ENCODE peak calls at places on chromosomes 2 and 18, in seven cellular contexts. One of them, this sample, is unnamed. For H3K9me3, the result is how much of the 10 kb centered on the place peaks cover.

GRCh38 chr2:127061377-127062273 is 45.3 kb downstream of the BIN1 start:
- DNase-seq in endothelial cell of umbilical vein: peak
- DNase-seq in tibial nerve: no peak
- DNase-seq in CD4-positive, alpha-beta T cell: no peak
- DNase-seq in adrenal gland: no peak
- DNase-seq in left ventricle myocardium inferior: no peak
- DNase-seq in upper lobe of right lung: no peak
- DNase-seq in this sample: no peak

GRCh38 chr2:181218271-181218935 is 238.0 kb downstream of the UBE2E3 start:
- DNase-seq in CD4-positive, alpha-beta T cell: no peak
- DNase-seq in tibial nerve: no peak
- DNase-seq in upper lobe of right lung: no peak
- DNase-seq in left ventricle myocardium inferior: no peak
- DNase-seq in endothelial cell of umbilical vein: no peak
- DNase-seq in adrenal gland: no peak
- DNase-seq in this sample: no peak

GRCh38 chr18:56815926-56816325 is 164.8 kb downstream of the WDR7 start:
- DNase-seq in left ventricle myocardium inferior: no peak
- DNase-seq in upper lobe of right lung: no peak
- DNase-seq in endothelial cell of umbilical vein: no peak
- DNase-seq in adrenal gland: peak
- DNase-seq in CD4-positive, alpha-beta T cell: no peak
- DNase-seq in tibial nerve: no peak
- DNase-seq in this sample: no peak

GRCh38 chr2:38978504-38978903 is 88.8 kb downstream of the ARHGEF33 start:
- DNase-seq in upper lobe of right lung: no peak
- DNase-seq in CD4-positive, alpha-beta T cell: no peak
- DNase-seq in left ventricle myocardium inferior: no peak
- DNase-seq in tibial nerve: no peak
- DNase-seq in adrenal gland: no peak
- DNase-seq in endothelial cell of umbilical vein: no peak
- DNase-seq in this sample: no peak

GRCh38 chr18:32040936-32041335 is 22.3 kb downstream of the RNF125 start:
- DNase-seq in CD4-positive, alpha-beta T cell: no peak
- DNase-seq in tibial nerve: no peak
- DNase-seq in adrenal gland: no peak
- DNase-seq in left ventricle myocardium inferior: no peak
- DNase-seq in endothelial cell of umbilical vein: peak
- DNase-seq in upper lobe of right lung: no peak
- DNase-seq in this sample: no peak

GRCh38 chr2:72148975-72149555 is 1.4 kb upstream of the CYP26B1 start:
- DNase-seq in CD4-positive, alpha-beta T cell: no peak
- DNase-seq in adrenal gland: peak
- DNase-seq in left ventricle myocardium inferior: peak
- DNase-seq in tibial nerve: no peak
- DNase-seq in upper lobe of right lung: peak
- DNase-seq in endothelial cell of umbilical vein: peak
- DNase-seq in this sample: no peak

GRCh38 chr2:101766871-101767739 is 69.6 kb downstream of the MAP4K4 start:
- DNase-seq in tibial nerve: no peak
- DNase-seq in CD4-positive, alpha-beta T cell: no peak
- DNase-seq in endothelial cell of umbilical vein: peak
- DNase-seq in upper lobe of right lung: no peak
- DNase-seq in left ventricle myocardium inferior: no peak
- DNase-seq in adrenal gland: no peak
- DNase-seq in this sample: no peak

GRCh38 chr2:189137519-189137918 is 42.0 kb downstream of the COL5A2 start:
- DNase-seq in endothelial cell of umbilical vein: no peak
- DNase-seq in upper lobe of right lung: no peak
- DNase-seq in left ventricle myocardium inferior: no peak
- DNase-seq in adrenal gland: no peak
- DNase-seq in CD4-positive, alpha-beta T cell: no peak
- DNase-seq in tibial nerve: peak
- DNase-seq in this sample: no peak

GRCh38 chr2:65742977-65743376 is 310.6 kb upstream of the SPRED2 start:
- DNase-seq in CD4-positive, alpha-beta T cell: no peak
- DNase-seq in endothelial cell of umbilical vein: no peak
- DNase-seq in upper lobe of right lung: no peak
- DNase-seq in tibial nerve: no peak
- DNase-seq in adrenal gland: no peak
- DNase-seq in left ventricle myocardium inferior: no peak
- DNase-seq in this sample: no peak

GRCh38 chr2:142140434-142140845 is 9.6 kb upstream of the LRP1B start:
- DNase-seq in adrenal gland: no peak
- DNase-seq in upper lobe of right lung: no peak
- DNase-seq in left ventricle myocardium inferior: no peak
- DNase-seq in tibial nerve: no peak
- DNase-seq in CD4-positive, alpha-beta T cell: no peak
- DNase-seq in endothelial cell of umbilical vein: peak
- DNase-seq in this sample: no peak

GRCh38 chr18:49811151-49811938 is 2.0 kb downstream of the ACAA2 start:
- DNase-seq in endothelial cell of umbilical vein: no peak
- DNase-seq in upper lobe of right lung: no peak
- DNase-seq in adrenal gland: no peak
- DNase-seq in tibial nerve: no peak
- DNase-seq in CD4-positive, alpha-beta T cell: no peak
- DNase-seq in left ventricle myocardium inferior: no peak
- DNase-seq in this sample: no peak

GRCh38 chr2:212897296-212897695 is 254.1 kb downstream of the IKZF2 start:
- DNase-seq in endothelial cell of umbilical vein: no peak
- DNase-seq in left ventricle myocardium inferior: no peak
- DNase-seq in CD4-positive, alpha-beta T cell: no peak
- DNase-seq in upper lobe of right lung: no peak
- DNase-seq in adrenal gland: no peak
- DNase-seq in tibial nerve: no peak
- DNase-seq in this sample: no peak

GRCh38 chr18:47730795-47731194 is 199.7 kb downstream of the SMAD2 start:
- DNase-seq in adrenal gland: no peak
- DNase-seq in CD4-positive, alpha-beta T cell: no peak
- DNase-seq in left ventricle myocardium inferior: no peak
- DNase-seq in tibial nerve: no peak
- DNase-seq in upper lobe of right lung: no peak
- DNase-seq in endothelial cell of umbilical vein: no peak
- DNase-seq in this sample: no peak

GRCh38 chr2:197378494-197378972 is 56.3 kb downstream of the SF3B1 start:
- DNase-seq in CD4-positive, alpha-beta T cell: peak
- DNase-seq in tibial nerve: peak
- DNase-seq in endothelial cell of umbilical vein: peak
- DNase-seq in left ventricle myocardium inferior: no peak
- DNase-seq in adrenal gland: peak
- DNase-seq in upper lobe of right lung: no peak
- DNase-seq in this sample: peak

GRCh38 chr2:135744761-135745314 is 3.2 kb downstream of the UBXN4 start:
- DNase-seq in adrenal gland: no peak
- DNase-seq in CD4-positive, alpha-beta T cell: no peak
- DNase-seq in left ventricle myocardium inferior: no peak
- DNase-seq in tibial nerve: no peak
- DNase-seq in endothelial cell of umbilical vein: peak
- DNase-seq in upper lobe of right lung: no peak
- DNase-seq in this sample: no peak

GRCh38 chr2:149629003-149629402 is 41.4 kb upstream of the MMADHC start:
- DNase-seq in upper lobe of right lung: no peak
- DNase-seq in tibial nerve: no peak
- DNase-seq in left ventricle myocardium inferior: no peak
- DNase-seq in adrenal gland: no peak
- DNase-seq in endothelial cell of umbilical vein: no peak
- DNase-seq in CD4-positive, alpha-beta T cell: no peak
- DNase-seq in this sample: no peak

GRCh38 chr18:8283901-8284585 is 325.2 kb upstream of the RAB12 start:
- DNase-seq in tibial nerve: no peak
- DNase-seq in upper lobe of right lung: no peak
- DNase-seq in left ventricle myocardium inferior: no peak
- DNase-seq in CD4-positive, alpha-beta T cell: no peak
- DNase-seq in adrenal gland: no peak
- DNase-seq in endothelial cell of umbilical vein: peak
- DNase-seq in this sample: no peak

GRCh38 chr2:159290289-159290907 is 3.9 kb upstream of the WDSUB1 start:
- DNase-seq in adrenal gland: peak
- DNase-seq in left ventricle myocardium inferior: no peak
- DNase-seq in endothelial cell of umbilical vein: peak
- DNase-seq in CD4-positive, alpha-beta T cell: no peak
- DNase-seq in upper lobe of right lung: no peak
- DNase-seq in tibial nerve: peak
- DNase-seq in this sample: no peak

GRCh38 chr2:235724964-235725603 is 231.2 kb downstream of the AGAP1 start:
- DNase-seq in adrenal gland: no peak
- DNase-seq in left ventricle myocardium inferior: peak
- DNase-seq in endothelial cell of umbilical vein: no peak
- DNase-seq in CD4-positive, alpha-beta T cell: no peak
- DNase-seq in tibial nerve: peak
- DNase-seq in upper lobe of right lung: no peak
- DNase-seq in this sample: no peak

GRCh38 chr2:19003554-19003953 is 354.9 kb downstream of the OSR1 start:
- DNase-seq in upper lobe of right lung: no peak
- DNase-seq in adrenal gland: no peak
- DNase-seq in left ventricle myocardium inferior: no peak
- DNase-seq in tibial nerve: no peak
- DNase-seq in CD4-positive, alpha-beta T cell: no peak
- DNase-seq in endothelial cell of umbilical vein: no peak
- DNase-seq in this sample: no peak

GRCh38 chr2:241994556-241995213 is 125.2 kb downstream of the RTP5 start:
- DNase-seq in endothelial cell of umbilical vein: no peak
- DNase-seq in left ventricle myocardium inferior: no peak
- DNase-seq in tibial nerve: no peak
- DNase-seq in upper lobe of right lung: no peak
- DNase-seq in CD4-positive, alpha-beta T cell: no peak
- DNase-seq in adrenal gland: no peak
- DNase-seq in this sample: no peak

GRCh38 chr2:143451622-143452021 is 322.4 kb downstream of the ARHGAP15 start:
- DNase-seq in adrenal gland: no peak
- DNase-seq in tibial nerve: no peak
- DNase-seq in endothelial cell of umbilical vein: peak
- DNase-seq in left ventricle myocardium inferior: no peak
- DNase-seq in CD4-positive, alpha-beta T cell: no peak
- DNase-seq in upper lobe of right lung: no peak
- DNase-seq in this sample: no peak

GRCh38 chr2:96150007-96150406 is 4.8 kb upstream of the DUSP2 start:
- DNase-seq in CD4-positive, alpha-beta T cell: no peak
- DNase-seq in upper lobe of right lung: peak
- DNase-seq in adrenal gland: no peak
- DNase-seq in tibial nerve: no peak
- DNase-seq in left ventricle myocardium inferior: no peak
- DNase-seq in endothelial cell of umbilical vein: no peak
- DNase-seq in this sample: no peak

GRCh38 chr2:234669611-234670010 is 172.7 kb upstream of the ARL4C start:
- DNase-seq in upper lobe of right lung: no peak
- DNase-seq in endothelial cell of umbilical vein: no peak
- DNase-seq in left ventricle myocardium inferior: no peak
- DNase-seq in CD4-positive, alpha-beta T cell: no peak
- DNase-seq in tibial nerve: no peak
- DNase-seq in adrenal gland: no peak
- DNase-seq in this sample: no peak

GRCh38 chr2:12734914-12735654 is 18.3 kb downstream of the TRIB2 start:
- DNase-seq in tibial nerve: peak
- DNase-seq in endothelial cell of umbilical vein: no peak
- DNase-seq in adrenal gland: peak
- DNase-seq in upper lobe of right lung: no peak
- DNase-seq in CD4-positive, alpha-beta T cell: no peak
- DNase-seq in left ventricle myocardium inferior: peak
- DNase-seq in this sample: no peak

GRCh38 chr2:10078704-10079191 is 1.5 kb downstream of the CYS1 start:
- DNase-seq in upper lobe of right lung: no peak
- DNase-seq in adrenal gland: no peak
- DNase-seq in CD4-positive, alpha-beta T cell: no peak
- DNase-seq in endothelial cell of umbilical vein: no peak
- DNase-seq in tibial nerve: no peak
- DNase-seq in left ventricle myocardium inferior: no peak
- DNase-seq in this sample: no peak
- H3K27ac ChIP-seq in upper lobe of right lung: peak
- H3K27ac ChIP-seq in adrenal gland: no peak
- H3K27ac ChIP-seq in CD4-positive, alpha-beta T cell: no peak
- H3K27ac ChIP-seq in endothelial cell of umbilical vein: no peak
- H3K27ac ChIP-seq in tibial nerve: peak
- H3K27ac ChIP-seq in left ventricle myocardium inferior: peak
- H3K27ac ChIP-seq in this sample: no peak

GRCh38 chr2:185507703-185508102 is 230.9 kb upstream of the FSIP2 start:
- DNase-seq in upper lobe of right lung: no peak
- DNase-seq in left ventricle myocardium inferior: no peak
- DNase-seq in endothelial cell of umbilical vein: no peak
- DNase-seq in tibial nerve: no peak
- DNase-seq in CD4-positive, alpha-beta T cell: no peak
- DNase-seq in adrenal gland: no peak
- DNase-seq in this sample: no peak

DNA sequence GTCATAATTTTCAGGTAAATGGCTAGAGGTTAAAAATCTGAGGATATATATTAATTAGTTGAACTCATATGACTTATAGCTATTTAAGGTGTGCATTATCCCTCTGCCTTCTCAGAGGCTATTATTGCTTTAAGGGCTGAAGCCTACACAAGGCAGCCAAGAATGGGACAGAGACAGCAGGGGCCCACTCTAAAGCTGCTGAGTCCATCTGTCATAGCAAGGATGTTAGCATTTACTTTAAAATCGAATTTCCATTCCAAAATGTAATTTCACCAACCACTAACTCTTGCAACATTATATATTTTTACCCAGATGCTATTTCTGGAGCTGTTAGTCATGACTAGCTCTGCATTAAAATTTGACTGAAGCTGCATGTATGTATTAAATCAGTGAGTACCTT is 236.3 kb upstream of the FSIP2 start:
- DNase-seq in left ventricle myocardium inferior: no peak
- DNase-seq in CD4-positive, alpha-beta T cell: no peak
- DNase-seq in endothelial cell of umbilical vein: no peak
- DNase-seq in tibial nerve: no peak
- DNase-seq in adrenal gland: no peak
- DNase-seq in upper lobe of right lung: no peak
- DNase-seq in this sample: no peak
- H3K9me3 ChIP-seq in left ventricle myocardium inferior: half or more
- H3K9me3 ChIP-seq in CD4-positive, alpha-beta T cell: under half
- H3K9me3 ChIP-seq in endothelial cell of umbilical vein: under half
- H3K9me3 ChIP-seq in tibial nerve: under half
- H3K9me3 ChIP-seq in adrenal gland: under half
- H3K9me3 ChIP-seq in upper lobe of right lung: under half
- H3K9me3 ChIP-seq in this sample: under half

GRCh38 chr18:10488022-10488421 is 33.6 kb downstream of the APCDD1 start:
- DNase-seq in adrenal gland: peak
- DNase-seq in left ventricle myocardium inferior: no peak
- DNase-seq in tibial nerve: no peak
- DNase-seq in upper lobe of right lung: no peak
- DNase-seq in endothelial cell of umbilical vein: no peak
- DNase-seq in CD4-positive, alpha-beta T cell: no peak
- DNase-seq in this sample: no peak
- H3K27ac ChIP-seq in adrenal gland: no peak
- H3K27ac ChIP-seq in left ventricle myocardium inferior: no peak
- H3K27ac ChIP-seq in tibial nerve: no peak
- H3K27ac ChIP-seq in upper lobe of right lung: no peak
- H3K27ac ChIP-seq in endothelial cell of umbilical vein: no peak
- H3K27ac ChIP-seq in CD4-positive, alpha-beta T cell: no peak
- H3K27ac ChIP-seq in this sample: no peak

GRCh38 chr2:194382221-194382620 is 1274.8 kb upstream of the SLC39A10 start:
- DNase-seq in CD4-positive, alpha-beta T cell: no peak
- DNase-seq in endothelial cell of umbilical vein: no peak
- DNase-seq in adrenal gland: no peak
- DNase-seq in upper lobe of right lung: no peak
- DNase-seq in tibial nerve: no peak
- DNase-seq in left ventricle myocardium inferior: no peak
- DNase-seq in this sample: no peak

GRCh38 chr2:194385376-194385775 is 1271.7 kb upstream of the SLC39A10 start:
- DNase-seq in left ventricle myocardium inferior: no peak
- DNase-seq in upper lobe of right lung: no peak
- DNase-seq in endothelial cell of umbilical vein: no peak
- DNase-seq in tibial nerve: no peak
- DNase-seq in CD4-positive, alpha-beta T cell: no peak
- DNase-seq in adrenal gland: no peak
- DNase-seq in this sample: no peak

GRCh38 chr2:194380011-194380410 is 1277.0 kb upstream of the SLC39A10 start:
- DNase-seq in left ventricle myocardium inferior: no peak
- DNase-seq in adrenal gland: no peak
- DNase-seq in endothelial cell of umbilical vein: no peak
- DNase-seq in tibial nerve: no peak
- DNase-seq in CD4-positive, alpha-beta T cell: no peak
- DNase-seq in upper lobe of right lung: no peak
- DNase-seq in this sample: no peak

GRCh38 chr2:194383404-194383803 is 1273.6 kb upstream of the SLC39A10 start:
- DNase-seq in upper lobe of right lung: no peak
- DNase-seq in tibial nerve: no peak
- DNase-seq in adrenal gland: no peak
- DNase-seq in endothelial cell of umbilical vein: no peak
- DNase-seq in CD4-positive, alpha-beta T cell: no peak
- DNase-seq in left ventricle myocardium inferior: no peak
- DNase-seq in this sample: peak
- H3K9me3 ChIP-seq in upper lobe of right lung: under half
- H3K9me3 ChIP-seq in tibial nerve: under half
- H3K9me3 ChIP-seq in adrenal gland: under half
- H3K9me3 ChIP-seq in endothelial cell of umbilical vein: under half
- H3K9me3 ChIP-seq in CD4-positive, alpha-beta T cell: under half
- H3K9me3 ChIP-seq in left ventricle myocardium inferior: under half
- H3K9me3 ChIP-seq in this sample: under half